ENCODE peak calls at places on chromosomes 4 and X, in ten cellular contexts. G is GM12865, I is glutamatergic neuron, O is transverse colon, Y is heart right ventricle, U is BE2C, A is fibroblast of pulmonary artery, H is GM06990, K is right atrium auricular region, S is body of pancreas. W is an unnamed sample.

GRCh38 chr4:151712777-151713176 is 48.0 kb downstream of the GATB start:
- DNase-seq in K (no peak), I (no peak), Y (no peak), G (no peak), O (no peak), U (no peak), A (no peak), S (no peak), H (no peak), W (no peak)

GRCh38 chr4:27048350-27049100 is 187.9 kb downstream of the STIM2 start:
- DNase-seq in U (no peak), H (no peak), Y (no peak), S (no peak), G (peak), O (no peak), A (peak), K (no peak), I (no peak), W (no peak)

GRCh38 chr4:4791299-4791798 is 68.1 kb upstream of the MSX1 start:
- DNase-seq in I (no peak), A (no peak), O (no peak), U (peak), G (no peak), K (no peak), H (no peak), Y (no peak), S (no peak), W (no peak)

GRCh38 chr4:120826853-120827252 is 95.7 kb downstream of the PRDM5 start:
- DNase-seq in Y (no peak), G (no peak), I (no peak), K (no peak), O (no peak), U (no peak), H (no peak), A (no peak), S (no peak), W (no peak)

GRCh38 chr4:184170996-184171395 is 46.7 kb downstream of the ENPP6 start:
- DNase-seq in I (peak), S (no peak), G (no peak), U (no peak), K (no peak), Y (no peak), A (peak), O (no peak), H (no peak), W (no peak)

GRCh38 chrX:19888419-19888879 is 1.0 kb upstream of the SH3KBP1 start:
- DNase-seq in U (peak), H (no peak), G (peak), S (peak), I (no peak), O (no peak), A (peak), Y (peak), K (no peak), W (peak)

GRCh38 chr4:961651-962230 is 11.6 kb downstream of the DGKQ start:
- DNase-seq in G (no peak), Y (no peak), A (no peak), H (no peak), S (no peak), K (no peak), I (peak), O (peak), U (no peak), W (no peak)

GRCh38 chr4:71195932-71196331 is 142.9 kb upstream of the SLC4A4 start:
- DNase-seq in K (no peak), G (no peak), Y (no peak), S (no peak), A (no peak), O (no peak), U (no peak), H (no peak), I (no peak), W (no peak)

GRCh38 chr4:184347251-184348239 is 126.8 kb downstream of the IRF2 start:
- DNase-seq in U (no peak), S (peak), O (peak), K (peak), I (peak), Y (peak), G (peak), H (peak), A (peak), W (peak)

GRCh38 chr4:99382745-99383360 is 30.3 kb upstream of the ADH1C start:
- DNase-seq in Y (no peak), O (no peak), H (no peak), I (no peak), S (no peak), K (no peak), A (no peak), U (no peak), G (no peak), W (no peak)

GRCh38 chrX:3141031-3141430 is 99.8 kb downstream of the ARSF start:
- DNase-seq in K (no peak), A (no peak), H (no peak), I (no peak), S (no peak), O (no peak), Y (no peak), G (no peak), U (no peak), W (no peak)

GRCh38 chrX:119885554-119886428 is 9.9 kb upstream of the AKAP14 start:
- DNase-seq in H (no peak), O (no peak), S (no peak), G (peak), Y (peak), K (no peak), I (no peak), U (no peak), A (no peak), W (no peak)

GRCh38 chr4:84479663-84480062 is 19.4 kb downstream of the NKX6-1 start:
- DNase-seq in O (no peak), I (no peak), G (no peak), Y (no peak), S (peak), U (peak), A (no peak), K (no peak), H (no peak), W (no peak)

GRCh38 chrX:16633754-16634153 is 16.2 kb upstream of the S100G start:
- DNase-seq in O (no peak), G (no peak), I (no peak), H (no peak), Y (no peak), S (no peak), A (peak), U (no peak), K (no peak), W (no peak)

GRCh38 chrX:120308959-120309872 is 2.0 kb downstream of the TMEM255A start:
- DNase-seq in I (peak), U (peak), G (peak), K (no peak), S (peak), H (peak), A (peak), O (peak), Y (peak), W (peak)

GRCh38 chr4:189592905-189593304 is 347.8 kb upstream of the FRG1 start:
- DNase-seq in Y (no peak), A (no peak), G (no peak), I (no peak), O (no peak), H (no peak), K (no peak), S (no peak), U (no peak), W (no peak)

GRCh38 chr4:109010534-109010933 is 247.7 kb upstream of the ETNPPL start:
- DNase-seq in K (no peak), G (no peak), H (no peak), I (no peak), S (no peak), Y (no peak), U (no peak), A (no peak), O (no peak), W (no peak)

GRCh38 chr4:48167538-48168263 is 33.7 kb upstream of the TXK start:
- DNase-seq in Y (no peak), U (no peak), O (no peak), S (no peak), G (peak), H (no peak), I (no peak), A (peak), K (no peak), W (no peak)

GRCh38 chr4:122542411-122543236 is 78.2 kb downstream of the IL21 start:
- DNase-seq in Y (no peak), O (no peak), G (peak), U (no peak), S (no peak), K (no peak), H (peak), I (no peak), A (peak), W (no peak)

GRCh38 chrX:105150557-105150956 is 69.9 kb downstream of the TEX13A start:
- DNase-seq in K (no peak), Y (no peak), A (no peak), O (no peak), U (no peak), I (no peak), H (no peak), S (no peak), G (no peak), W (no peak)

GRCh38 chr4:91086008-91086407 is 958.8 kb downstream of the CCSER1 start:
- DNase-seq in U (no peak), G (no peak), A (no peak), I (no peak), K (no peak), H (no peak), Y (no peak), S (no peak), O (no peak), W (no peak)

GRCh38 chr4:56127698-56128097 is 179.0 kb downstream of the CEP135 start:
- DNase-seq in G (no peak), O (no peak), K (no peak), I (no peak), S (no peak), U (peak), A (peak), H (no peak), Y (no peak), W (no peak)

GRCh38 chr4:56128231-56128630 is 179.5 kb downstream of the CEP135 start:
- DNase-seq in K (no peak), I (no peak), S (no peak), Y (no peak), G (no peak), U (no peak), A (peak), H (no peak), O (no peak), W (no peak)

GRCh38 chr4:56130609-56131150 is 181.9 kb downstream of the CEP135 start:
- DNase-seq in K (no peak), I (no peak), O (no peak), A (peak), G (no peak), Y (no peak), S (no peak), H (no peak), U (no peak), W (no peak)

GRCh38 chr4:56132835-56133234 is 184.1 kb downstream of the CEP135 start:
- DNase-seq in O (no peak), G (no peak), Y (no peak), H (no peak), I (no peak), K (no peak), S (no peak), A (no peak), U (no peak), W (no peak)

DNA sequence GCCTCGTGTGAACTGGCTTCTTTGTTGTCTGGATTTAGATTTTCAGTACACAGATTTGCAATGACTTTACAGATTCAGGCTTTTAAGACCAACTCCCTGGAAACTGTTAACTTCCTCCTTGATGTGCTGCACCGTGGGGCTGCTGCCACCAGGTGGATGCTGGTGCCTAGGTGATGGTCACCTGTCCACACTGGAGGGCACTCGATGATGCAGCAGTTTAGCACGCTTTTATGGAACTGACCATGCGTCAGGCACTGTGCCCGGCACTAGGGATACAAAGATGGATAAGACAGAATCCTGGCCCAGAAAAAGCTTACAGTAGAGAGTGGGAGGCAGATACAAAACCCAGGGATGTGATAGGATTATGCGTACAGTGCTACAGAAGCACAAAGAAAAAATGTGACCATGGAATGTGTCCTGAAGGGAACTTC is 180.7 kb downstream of the CEP135 start:
- DNase-seq in S (peak), U (peak), K (no peak), G (peak), A (peak), Y (no peak), H (peak), O (peak), I (no peak), W (peak)
- TF ChIP-seq CTCF in S (peak), U (peak), K (no peak), G (peak), A (peak), Y (no peak), H (peak), O (peak), I (peak), W (peak)

DNA sequence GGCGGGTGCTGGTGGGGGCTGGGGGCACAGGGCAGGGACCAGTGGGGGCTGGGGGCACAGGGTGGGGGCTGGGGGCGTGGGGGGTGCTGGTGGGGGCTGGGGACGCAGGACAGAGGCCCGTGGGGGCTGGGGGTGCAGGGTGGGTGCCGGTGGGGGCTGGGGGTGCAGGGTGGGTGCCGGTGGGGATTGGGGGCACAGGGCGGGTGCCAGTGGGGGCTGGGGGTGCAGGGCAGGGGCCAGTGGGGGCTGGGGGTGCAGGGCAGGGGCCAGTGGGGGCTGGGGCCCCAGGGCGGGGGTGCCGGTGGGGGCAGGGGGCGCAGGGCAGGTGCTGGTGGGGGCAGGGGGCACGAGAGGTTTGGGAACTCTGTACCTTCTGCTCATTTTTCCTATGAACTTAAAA is 35.8 kb upstream of the ADRA2C start:
- DNase-seq in A (no peak), G (no peak), Y (no peak), S (no peak), U (no peak), O (no peak), I (no peak), K (no peak), H (no peak), W (no peak)
- TF ChIP-seq CTCF in A (no peak), G (no peak), Y (no peak), S (no peak), U (no peak), O (no peak), I (no peak), K (no peak), H (no peak), W (no peak)

DNA sequence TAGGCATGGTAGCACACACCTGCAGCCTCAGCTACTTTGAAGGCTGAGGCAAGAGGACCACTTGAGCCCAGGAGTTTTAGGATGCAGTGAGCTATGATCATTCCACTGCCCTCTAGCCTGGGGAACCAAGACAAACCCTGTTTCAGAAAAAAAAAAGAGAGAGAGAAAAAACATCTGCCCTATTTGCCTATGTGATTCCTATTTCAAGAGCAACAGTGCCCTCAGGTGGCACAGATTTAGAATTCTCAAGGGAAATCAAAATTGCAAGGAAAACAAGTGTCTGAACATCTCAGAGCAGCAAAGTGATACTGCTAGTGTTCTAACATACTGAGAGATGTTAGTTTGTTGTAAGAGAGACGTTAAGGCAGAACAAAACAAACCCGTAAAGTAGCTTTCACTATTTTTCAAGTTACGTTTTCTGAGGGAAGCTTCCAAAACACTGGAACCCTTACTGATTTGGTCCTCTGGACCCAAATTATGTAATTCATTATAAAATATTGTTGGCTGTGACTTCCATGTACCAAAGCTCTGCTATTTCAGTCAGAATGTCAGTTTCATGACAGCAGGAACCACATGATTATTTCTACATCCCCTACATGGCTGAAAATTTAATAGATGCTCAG is 7.9 kb downstream of the BDH2 start:
- DNase-seq in I (no peak), A (peak), O (peak), G (peak), S (peak), K (no peak), H (peak), Y (no peak), U (peak), W (peak)
- TF ChIP-seq CTCF in I (peak), A (peak), O (peak), G (peak), S (peak), K (no peak), H (peak), Y (no peak), U (peak), W (peak)

DNA sequence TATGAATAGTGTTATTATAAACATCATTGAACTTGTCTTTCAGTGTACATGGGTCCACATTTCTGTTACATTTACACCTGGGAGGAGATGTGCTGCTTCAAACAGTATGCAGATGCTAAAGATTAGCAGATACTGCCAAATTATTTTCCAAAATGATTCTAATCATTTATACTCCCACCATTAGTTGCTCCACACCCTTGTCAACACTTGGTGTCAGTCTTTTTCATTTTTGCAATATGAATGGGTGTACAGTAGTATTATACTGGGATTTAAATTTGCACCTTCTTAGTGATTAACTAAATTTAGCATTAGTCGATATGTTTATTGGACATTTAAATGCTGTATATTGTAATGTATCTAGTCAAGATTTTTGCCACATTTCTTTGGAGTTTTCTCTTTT is 131.6 kb upstream of the GRID2 start:
- DNase-seq in I (no peak), G (no peak), K (no peak), U (no peak), O (no peak), S (no peak), A (peak), Y (no peak), H (no peak), W (no peak)
- TF ChIP-seq CTCF in I (no peak), G (no peak), K (no peak), U (no peak), O (no peak), S (no peak), A (peak), Y (no peak), H (no peak), W (no peak)

DNA sequence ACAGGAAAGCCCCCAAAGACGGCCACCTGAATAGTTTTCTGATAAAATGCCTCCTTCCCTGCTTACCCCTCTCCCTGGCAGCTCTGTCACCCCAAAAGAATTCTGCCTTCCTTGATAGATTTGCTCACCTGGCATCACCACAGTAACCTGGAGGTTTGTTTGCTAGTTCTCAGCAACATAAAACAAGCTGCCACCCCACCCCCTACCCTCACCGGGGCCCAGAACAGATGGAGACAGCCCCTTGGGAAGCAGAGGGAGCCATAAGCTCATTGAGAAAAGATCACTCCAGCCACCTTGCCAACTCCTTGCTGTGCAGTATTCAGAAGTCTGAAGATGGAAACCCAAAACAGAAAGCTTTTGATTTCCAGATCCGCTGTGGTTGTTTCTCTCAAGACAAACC is 108.6 kb downstream of the DHX15 start:
- DNase-seq in S (no peak), G (no peak), I (peak), U (no peak), A (no peak), O (no peak), Y (no peak), K (no peak), H (no peak), W (no peak)
- TF ChIP-seq CTCF in S (no peak), G (no peak), I (no peak), U (no peak), A (no peak), O (no peak), Y (no peak), K (no peak), H (no peak), W (no peak)

GRCh38 chrX:82961129-82961528 is 547.0 kb upstream of the POU3F4 start:
- DNase-seq in G (no peak), S (no peak), Y (no peak), U (no peak), O (no peak), I (no peak), K (no peak), A (no peak), H (no peak), W (no peak)
- TF ChIP-seq CTCF in G (no peak), S (peak), Y (no peak), U (no peak), O (no peak), I (no peak), K (no peak), A (no peak), H (no peak), W (no peak)

DNA sequence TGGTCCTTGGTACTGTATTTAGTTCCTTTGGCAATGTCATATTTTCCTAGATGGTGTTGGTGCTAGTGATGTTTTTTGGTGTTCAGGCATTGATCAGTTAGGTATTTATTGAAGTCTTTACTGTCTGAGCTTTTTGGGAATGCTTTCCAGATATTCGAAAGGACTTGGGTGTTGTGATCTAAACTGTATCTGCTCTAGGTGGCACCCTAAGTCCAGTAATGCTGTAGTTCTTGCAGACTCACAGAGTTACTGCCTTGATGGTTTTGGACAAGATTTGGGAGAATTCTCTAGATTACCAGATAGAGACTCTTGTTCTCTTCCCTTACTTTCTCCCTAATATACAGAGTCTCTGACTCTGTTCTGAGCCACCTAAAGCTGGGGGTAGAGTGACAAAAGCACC is 513.6 kb upstream of the PITX2 start:
- DNase-seq in I (no peak), S (no peak), U (peak), H (no peak), Y (no peak), G (peak), A (peak), O (no peak), K (no peak), W (no peak)
- TF ChIP-seq CTCF in I (no peak), S (no peak), U (peak), H (peak), Y (no peak), G (peak), A (no peak), O (no peak), K (no peak), W (no peak)

GRCh38 chr4:83455300-83456183 is at the start of the genes HELQ and MRPS18C:
- DNase-seq in G (peak), A (peak), K (peak), U (peak), Y (peak), S (peak), H (peak), O (peak), I (peak), W (peak)
- TF ChIP-seq CTCF in G (peak), A (peak), K (no peak), U (no peak), Y (no peak), S (peak), H (peak), O (peak), I (no peak), W (no peak)